ENCODE peak calls at places on chromosomes 3 and 15, in nine cellular contexts. H is epithelial cell of esophagus; W is CD8-positive, alpha-beta T cell; C is cardiac fibroblast; D is GM12865; S is psoas muscle; T is brain microvascular endothelial cell; J is transverse colon; Z is AG09309. X is an unnamed sample.

GRCh38 chr3:183698760-183699159 is 1.2 kb downstream of the YEATS2 start:
- DNase-seq in S (no peak), H (peak), T (no peak), J (peak), W (no peak), D (peak), Z (no peak), C (peak), X (peak)

GRCh38 chr3:15611018-15611417 is 9.5 kb downstream of the BTD start:
- DNase-seq in W (no peak), D (no peak), S (no peak), T (no peak), C (no peak), H (no peak), Z (no peak), J (no peak), X (no peak)

GRCh38 chr3:99529265-99529664 is 109.1 kb upstream of the COL8A1 start:
- DNase-seq in S (no peak), W (no peak), C (no peak), H (no peak), Z (no peak), J (no peak), T (no peak), D (no peak), X (no peak)

GRCh38 chr3:49198161-49198560 is 26.8 kb downstream of the KLHDC8B start:
- DNase-seq in H (no peak), Z (no peak), C (no peak), S (no peak), W (no peak), T (no peak), J (no peak), D (no peak), X (no peak)

GRCh38 chr15:77526582-77527163 is 106.0 kb downstream of the HMG20A start:
- DNase-seq in T (no peak), Z (no peak), C (no peak), S (no peak), J (no peak), H (no peak), D (no peak), W (no peak), X (no peak)

GRCh38 chr15:67979281-67979680 is 74.8 kb upstream of the PIAS1 start:
- DNase-seq in T (no peak), W (no peak), H (no peak), C (no peak), Z (no peak), S (no peak), D (no peak), J (no peak), X (no peak)

GRCh38 chr15:85625856-85626255 is 168.9 kb downstream of the KLHL25 start:
- DNase-seq in S (no peak), Z (no peak), J (no peak), C (peak), H (peak), W (no peak), D (peak), T (no peak), X (no peak)

GRCh38 chr3:100463646-100464155 is 28.7 kb upstream of the TMEM45A start:
- DNase-seq in C (no peak), T (no peak), W (no peak), H (peak), S (no peak), J (no peak), Z (no peak), D (no peak), X (no peak)

GRCh38 chr3:29282431-29283296 is 1.8 kb downstream of the RBMS3 start:
- DNase-seq in J (no peak), S (no peak), D (no peak), T (peak), Z (no peak), C (peak), W (no peak), H (peak), X (peak)

GRCh38 chr15:38255690-38256089 is 3.1 kb downstream of the SPRED1 start:
- DNase-seq in Z (no peak), T (no peak), W (no peak), C (no peak), S (no peak), D (no peak), J (no peak), H (no peak), X (no peak)
- H3K4me3 ChIP-seq in Z (peak), T (peak), W (no peak), C (peak), S (peak), D (no peak), J (no peak), H (peak), X (no peak)

GRCh38 chr3:173586176-173586575 is 188.6 kb downstream of the NLGN1 start:
- DNase-seq in H (no peak), C (no peak), D (no peak), T (no peak), S (no peak), Z (no peak), J (no peak), W (no peak), X (no peak)
- H3K4me3 ChIP-seq in H (no peak), C (no peak), D (no peak), T (no peak), S (no peak), Z (peak), J (no peak), W (no peak), X (peak)

DNA sequence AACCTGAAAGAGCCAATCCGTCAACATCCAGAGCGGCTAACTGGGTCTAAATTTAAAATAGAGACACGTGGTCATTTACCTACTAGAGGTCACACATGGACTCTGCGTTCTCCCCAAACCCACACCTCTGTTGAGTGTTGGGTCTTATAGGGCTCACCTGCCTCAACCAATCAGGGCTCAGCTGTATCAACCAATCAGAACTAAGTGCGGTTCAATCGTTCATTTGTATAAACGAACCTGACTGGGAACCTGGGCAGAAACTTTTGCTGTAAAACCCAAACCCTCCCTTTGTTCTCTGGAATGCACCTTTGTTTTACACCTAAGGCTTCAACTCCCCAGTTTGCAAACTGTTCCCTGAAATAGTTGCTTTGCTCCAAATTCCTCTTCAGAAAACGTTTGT is 8.9 kb downstream of the DNAAF4 start:
- DNase-seq in D (peak), T (no peak), Z (no peak), S (no peak), C (no peak), J (no peak), H (no peak), W (no peak), X (no peak)
- H3K4me3 ChIP-seq in D (no peak), T (no peak), Z (no peak), S (no peak), C (no peak), J (no peak), H (no peak), W (no peak), X (no peak)

GRCh38 chr3:42275217-42275616 is 9.2 kb upstream of the CCK start:
- DNase-seq in C (no peak), T (no peak), W (no peak), D (no peak), S (no peak), H (no peak), Z (no peak), J (no peak), X (no peak)
- H3K4me3 ChIP-seq in C (no peak), T (no peak), W (no peak), D (no peak), S (no peak), H (no peak), Z (no peak), J (no peak), X (no peak)

GRCh38 chr3:53171109-53171453 is 10.1 kb downstream of the PRKCD start:
- DNase-seq in S (no peak), Z (no peak), C (no peak), T (no peak), W (no peak), J (no peak), D (no peak), H (no peak), X (no peak)
- H3K4me3 ChIP-seq in S (no peak), Z (no peak), C (no peak), T (no peak), W (no peak), J (no peak), D (peak), H (no peak), X (no peak)

DNA sequence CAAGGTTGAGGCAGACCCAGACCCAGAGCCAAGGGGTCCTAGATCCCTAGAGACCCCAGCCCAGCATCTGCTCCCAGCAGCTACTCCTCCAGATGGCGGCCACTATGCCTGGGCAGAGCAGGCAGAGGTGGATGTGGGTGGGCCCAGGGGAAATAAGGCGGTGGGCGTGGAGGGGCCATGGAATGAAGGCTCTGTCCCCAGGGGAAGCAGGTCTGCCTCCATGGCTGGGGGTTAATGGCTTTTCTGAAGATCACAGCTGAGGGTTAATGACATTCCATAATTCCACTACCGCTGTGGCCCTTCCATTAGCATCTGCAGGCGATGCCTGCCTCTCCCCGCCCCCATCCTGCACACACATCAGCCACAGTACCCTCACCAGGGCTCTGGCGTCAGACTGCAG is 41.1 kb downstream of the CCDC33 start:
- DNase-seq in C (no peak), S (no peak), W (no peak), H (no peak), D (no peak), J (no peak), Z (no peak), T (no peak), X (no peak)
- H3K4me3 ChIP-seq in C (no peak), S (no peak), W (no peak), H (no peak), D (no peak), J (no peak), Z (no peak), T (no peak), X (no peak)

GRCh38 chr15:43187544-43188155 is 2.4 kb downstream of the CCNDBP1 start:
- DNase-seq in J (no peak), S (no peak), D (peak), C (peak), W (no peak), Z (peak), T (peak), H (peak), X (peak)
- H3K4me3 ChIP-seq in J (no peak), S (no peak), D (no peak), C (no peak), W (no peak), Z (no peak), T (no peak), H (no peak), X (no peak)

GRCh38 chr3:10768995-10769394 is 47.0 kb upstream of the SLC6A11 start:
- DNase-seq in C (no peak), D (no peak), T (no peak), H (no peak), Z (no peak), W (no peak), J (no peak), S (no peak), X (no peak)
- H3K4me3 ChIP-seq in C (no peak), D (no peak), T (no peak), H (no peak), Z (no peak), W (no peak), J (no peak), S (no peak), X (no peak)

GRCh38 chr3:64266065-64266874 is 41.0 kb upstream of the PRICKLE2 start:
- DNase-seq in J (peak), W (no peak), S (no peak), C (peak), Z (peak), D (no peak), T (peak), H (peak), X (peak)
- H3K4me3 ChIP-seq in J (no peak), W (no peak), S (peak), C (peak), Z (peak), D (no peak), T (peak), H (peak), X (no peak)